ENCODE peak calls at places on chromosomes 16 and 17, in five cellular contexts. Y is CD4-positive, alpha-beta memory T cell; Q is effector memory CD4-positive, alpha-beta T cell; H is neuronal stem cell; E is PC-3. G is an unnamed sample. For H3K36me3, the result is how much of the 10 kb centered on the place peaks cover.

GRCh38 chr16:57994778-57995177 is 5.7 kb downstream of the ZNF319 start:
- DNase-seq in Y (peak), Q (peak), H (no peak), E (peak), G (no peak)

GRCh38 chr17:40471856-40472732 is 28.8 kb downstream of the IGFBP4 start:
- DNase-seq in Y (no peak), Q (no peak), H (no peak), E (no peak), G (no peak)

GRCh38 chr17:75623386-75623785 is 9.8 kb upstream of the SMIM5 start:
- DNase-seq in Y (no peak), Q (no peak), H (no peak), E (no peak), G (no peak)

GRCh38 chr16:50455288-50455845 is 86.6 kb upstream of the BRD7 start:
- DNase-seq in Y (no peak), Q (no peak), H (no peak), E (no peak), G (no peak)

GRCh38 chr17:41785091-41785875 is 1.2 kb downstream of the JUP start:
- DNase-seq in Y (no peak), Q (no peak), H (peak), E (peak), G (no peak)

GRCh38 chr17:19242323-19242722 is 5.2 kb downstream of the EPN2 start:
- DNase-seq in Y (no peak), Q (no peak), H (no peak), E (peak), G (no peak)

GRCh38 chr17:39118674-39119419 is 32.6 kb downstream of the PLXDC1 start:
- DNase-seq in Y (no peak), Q (no peak), H (no peak), E (no peak), G (no peak)

GRCh38 chr17:68398731-68399637 is 58.3 kb downstream of the WIPI1 start:
- DNase-seq in Y (no peak), Q (no peak), H (peak), E (peak), G (peak)

GRCh38 chr16:56462064-56462796 is 10.9 kb downstream of the OGFOD1 start:
- DNase-seq in Y (no peak), Q (no peak), H (no peak), E (no peak), G (no peak)

GRCh38 chr16:62034236-62035114 is 1.8 kb downstream of the CDH8 start:
- DNase-seq in Y (no peak), Q (no peak), H (peak), E (no peak), G (no peak)

GRCh38 chr17:15957206-15957605 is 12.3 kb downstream of the ADORA2B start:
- DNase-seq in Y (no peak), Q (no peak), H (no peak), E (peak), G (no peak)

GRCh38 chr17:75084039-75084660 is 3.6 kb upstream of the SLC16A5 start:
- DNase-seq in Y (no peak), Q (no peak), H (no peak), E (peak), G (no peak)

GRCh38 chr17:39306509-39307212 is 80.9 kb upstream of the STAC2 start:
- DNase-seq in Y (no peak), Q (no peak), H (no peak), E (no peak), G (no peak)

GRCh38 chr17:64503821-64504768 is 2.0 kb downstream of the DDX5 start:
- DNase-seq in Y (no peak), Q (no peak), H (no peak), E (no peak), G (no peak)

GRCh38 chr17:64500923-64501765 is 4.3 kb upstream of the POLG2 start:
- DNase-seq in Y (peak), Q (peak), H (no peak), E (no peak), G (no peak)

GRCh38 chr17:64503341-64503740 is 2.7 kb downstream of the DDX5 start:
- DNase-seq in Y (no peak), Q (no peak), H (no peak), E (no peak), G (no peak)

GRCh38 chr17:64502021-64502420 is 4.1 kb downstream of the DDX5 start:
- DNase-seq in Y (no peak), Q (no peak), H (no peak), E (no peak), G (no peak)

GRCh38 chr17:64502809-64503208 is 3.3 kb downstream of the DDX5 start:
- DNase-seq in Y (no peak), Q (no peak), H (no peak), E (no peak), G (no peak)
- H3K36me3 ChIP-seq in Y (half or more), Q (half or more), H (half or more), E (half or more), G (half or more)

GRCh38 chr16:20826039-20826566 is 19.8 kb downstream of the REXO5 start:
- DNase-seq in Y (no peak), Q (no peak), H (no peak), E (no peak), G (no peak)

GRCh38 chr16:20818929-20819585 is 12.7 kb downstream of the REXO5 start:
- DNase-seq in Y (no peak), Q (no peak), H (no peak), E (no peak), G (no peak)

GRCh38 chr16:20821682-20822081 is 15.4 kb downstream of the REXO5 start:
- DNase-seq in Y (no peak), Q (no peak), H (no peak), E (no peak), G (no peak)

GRCh38 chr16:20822451-20823128 is 16.3 kb downstream of the REXO5 start:
- DNase-seq in Y (no peak), Q (no peak), H (no peak), E (no peak), G (no peak)
- H3K36me3 ChIP-seq in Y (under half), Q (under half), H (half or more), E (under half), G (under half)

DNA sequence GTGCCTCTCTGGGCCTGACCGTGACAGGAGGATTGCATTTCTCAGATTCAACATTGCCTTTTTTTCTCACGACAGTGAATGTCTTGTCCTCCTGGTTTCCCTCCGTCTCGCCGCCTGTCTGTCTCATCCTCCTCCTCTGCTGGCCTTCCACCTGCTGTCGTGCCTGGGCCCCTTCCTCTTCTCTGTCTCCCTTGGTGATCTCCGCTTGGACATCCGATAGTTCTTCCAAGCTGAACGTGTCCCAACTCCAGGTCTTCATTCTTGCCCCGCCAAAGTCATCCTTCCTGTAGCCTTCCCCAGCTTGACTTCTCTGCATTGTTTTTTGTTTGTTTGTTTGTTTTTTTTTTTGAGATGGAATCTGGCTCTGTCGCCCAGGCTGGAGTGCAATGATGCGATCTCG is 79.4 kb downstream of the RAP1GAP2 start:
- DNase-seq in Y (no peak), Q (no peak), H (no peak), E (no peak), G (no peak)
- H3K36me3 ChIP-seq in Y (under half), Q (under half), H (under half), E (under half), G (under half)

GRCh38 chr16:19463468-19464315 is 46.0 kb downstream of the TMC5 start:
- DNase-seq in Y (no peak), Q (no peak), H (no peak), E (peak), G (no peak)

GRCh38 chr16:19460397-19460796 is 42.7 kb downstream of the TMC5 start:
- DNase-seq in Y (no peak), Q (no peak), H (no peak), E (no peak), G (no peak)

GRCh38 chr16:19458722-19459379 is 41.2 kb downstream of the TMC5 start:
- DNase-seq in Y (no peak), Q (no peak), H (no peak), E (no peak), G (no peak)
- H3K36me3 ChIP-seq in Y (under half), Q (under half), H (under half), E (under half), G (under half)

GRCh38 chr16:69893086-69893485 is 58.0 kb upstream of the CLEC18A start:
- DNase-seq in Y (no peak), Q (no peak), H (no peak), E (no peak), G (no peak)
- H3K36me3 ChIP-seq in Y (under half), Q (under half), H (under half), E (under half), G (under half)

DNA sequence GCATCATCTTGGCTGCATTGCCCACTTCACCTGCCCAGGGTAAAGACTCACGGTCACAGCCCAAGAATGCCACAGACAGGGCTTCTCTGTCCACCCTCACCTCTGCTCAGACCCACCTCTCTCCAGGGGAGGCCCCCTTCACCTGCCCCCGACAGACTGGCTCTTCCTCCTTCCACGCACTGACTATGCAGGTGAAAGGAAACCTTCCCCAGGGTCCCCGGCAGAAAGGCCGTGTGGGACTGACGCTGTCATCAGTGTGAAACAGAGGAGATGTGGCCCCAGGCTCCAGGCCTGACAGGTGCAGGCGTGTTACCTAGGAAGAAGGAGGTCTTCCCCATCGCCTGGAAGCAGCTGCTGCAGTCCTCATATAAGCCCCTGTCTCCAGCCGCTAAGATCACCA is 9.3 kb upstream of the ROGDI start:
- DNase-seq in Y (no peak), Q (no peak), H (no peak), E (no peak), G (no peak)
- H3K36me3 ChIP-seq in Y (under half), Q (under half), H (half or more), E (under half), G (under half)

GRCh38 chr17:17141279-17141678 is 64.9 kb downstream of the PLD6 start:
- DNase-seq in Y (no peak), Q (no peak), H (no peak), E (no peak), G (no peak)
- H3K36me3 ChIP-seq in Y (half or more), Q (half or more), H (half or more), E (half or more), G (under half)

DNA sequence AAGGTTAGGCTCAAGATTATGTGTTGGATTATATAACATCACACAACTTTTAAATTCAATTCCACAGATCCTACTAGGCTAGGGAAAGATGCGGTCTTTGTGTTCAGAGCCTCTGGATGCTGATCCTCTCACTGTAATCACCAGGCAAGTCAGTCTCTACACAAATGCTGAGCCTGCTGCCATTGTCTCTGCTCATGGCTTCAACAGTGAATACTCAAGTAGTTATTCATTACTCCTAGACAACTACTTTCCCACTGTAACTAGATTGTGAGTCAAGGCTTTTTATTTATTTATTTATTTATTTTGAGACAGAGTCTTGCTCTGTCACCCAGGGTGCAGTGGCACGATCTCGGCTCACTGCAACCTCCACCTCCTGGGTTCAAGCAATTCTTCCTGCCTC is 15.8 kb upstream of the NDUFAB1 start:
- DNase-seq in Y (no peak), Q (no peak), H (no peak), E (no peak), G (no peak)
- H3K36me3 ChIP-seq in Y (under half), Q (under half), H (half or more), E (under half), G (under half)

GRCh38 chr16:22633794-22634193 is 123.1 kb downstream of the NPIPB5 start:
- DNase-seq in Y (no peak), Q (no peak), H (no peak), E (no peak), G (no peak)
- H3K36me3 ChIP-seq in Y (under half), Q (under half), H (under half), E (under half), G (under half)